ENCODE peak calls at places on chromosomes 16 and 17, in ten cellular contexts. One of them, this sample, is unnamed.
A peak's percentile ranks its signal among the peaks of the same experiment; 100 is the strongest.

GRCh38 chr16:15605869-15606520 is 37.0 kb downstream of the MARF1 start:
- DNase-seq in CD8-positive, alpha-beta memory T cell: no peak
- DNase-seq in colonic mucosa: no peak
- DNase-seq in effector memory CD4-positive, alpha-beta T cell: no peak
- DNase-seq in CD4-positive, CD25-positive, alpha-beta regulatory T cell: no peak
- DNase-seq in lower lobe of right lung: no peak
- DNase-seq in adrenal gland: no peak
- DNase-seq in A549: no peak
- DNase-seq in body of pancreas: no peak
- DNase-seq in PC-3: no peak
- DNase-seq in this sample: no peak

GRCh38 chr17:63974594-63975192 is 2.0 kb upstream of the SCN4A start:
- DNase-seq in A549: no peak
- DNase-seq in effector memory CD4-positive, alpha-beta T cell: no peak
- DNase-seq in colonic mucosa: no peak
- DNase-seq in lower lobe of right lung: no peak
- DNase-seq in PC-3: peak; percentile 95
- DNase-seq in adrenal gland: no peak
- DNase-seq in body of pancreas: no peak
- DNase-seq in CD8-positive, alpha-beta memory T cell: no peak
- DNase-seq in CD4-positive, CD25-positive, alpha-beta regulatory T cell: no peak
- DNase-seq in this sample: peak; percentile 49

GRCh38 chr16:84069540-84069939 is 26.9 kb upstream of the SLC38A8 start:
- DNase-seq in CD8-positive, alpha-beta memory T cell: no peak
- DNase-seq in effector memory CD4-positive, alpha-beta T cell: no peak
- DNase-seq in adrenal gland: no peak
- DNase-seq in colonic mucosa: no peak
- DNase-seq in PC-3: no peak
- DNase-seq in body of pancreas: no peak
- DNase-seq in lower lobe of right lung: no peak
- DNase-seq in A549: no peak
- DNase-seq in CD4-positive, CD25-positive, alpha-beta regulatory T cell: no peak
- DNase-seq in this sample: no peak

GRCh38 chr17:8312726-8313600 is 2.9 kb downstream of the ARHGEF15 start:
- DNase-seq in adrenal gland: no peak
- DNase-seq in lower lobe of right lung: no peak
- DNase-seq in A549: no peak
- DNase-seq in PC-3: no peak
- DNase-seq in colonic mucosa: no peak
- DNase-seq in CD4-positive, CD25-positive, alpha-beta regulatory T cell: no peak
- DNase-seq in CD8-positive, alpha-beta memory T cell: no peak
- DNase-seq in body of pancreas: no peak
- DNase-seq in effector memory CD4-positive, alpha-beta T cell: no peak
- DNase-seq in this sample: no peak

GRCh38 chr17:50339381-50339780 is 6.5 kb upstream of the XYLT2 start:
- DNase-seq in lower lobe of right lung: no peak
- DNase-seq in effector memory CD4-positive, alpha-beta T cell: no peak
- DNase-seq in CD8-positive, alpha-beta memory T cell: no peak
- DNase-seq in CD4-positive, CD25-positive, alpha-beta regulatory T cell: no peak
- DNase-seq in colonic mucosa: no peak
- DNase-seq in A549: no peak
- DNase-seq in adrenal gland: no peak
- DNase-seq in body of pancreas: no peak
- DNase-seq in PC-3: no peak
- DNase-seq in this sample: no peak

GRCh38 chr17:75178453-75178852 is 4.3 kb downstream of the SUMO2 start:
- DNase-seq in A549: no peak
- DNase-seq in CD8-positive, alpha-beta memory T cell: no peak
- DNase-seq in CD4-positive, CD25-positive, alpha-beta regulatory T cell: no peak
- DNase-seq in colonic mucosa: no peak
- DNase-seq in lower lobe of right lung: no peak
- DNase-seq in adrenal gland: no peak
- DNase-seq in body of pancreas: no peak
- DNase-seq in effector memory CD4-positive, alpha-beta T cell: no peak
- DNase-seq in PC-3: no peak
- DNase-seq in this sample: no peak

GRCh38 chr17:75996665-75997590 is 3.7 kb upstream of the CDK3 start:
- DNase-seq in PC-3: peak; percentile 90
- DNase-seq in CD8-positive, alpha-beta memory T cell: no peak
- DNase-seq in A549: no peak
- DNase-seq in colonic mucosa: peak; percentile 88
- DNase-seq in CD4-positive, CD25-positive, alpha-beta regulatory T cell: no peak
- DNase-seq in lower lobe of right lung: peak; percentile 75
- DNase-seq in body of pancreas: no peak
- DNase-seq in adrenal gland: no peak
- DNase-seq in effector memory CD4-positive, alpha-beta T cell: peak; percentile 30
- DNase-seq in this sample: peak; percentile 40

GRCh38 chr16:14629612-14629918 is 495 bp downstream of the PARN start:
- DNase-seq in body of pancreas: no peak
- DNase-seq in colonic mucosa: no peak
- DNase-seq in effector memory CD4-positive, alpha-beta T cell: peak; percentile 0
- DNase-seq in lower lobe of right lung: no peak
- DNase-seq in A549: no peak
- DNase-seq in adrenal gland: no peak
- DNase-seq in CD8-positive, alpha-beta memory T cell: no peak
- DNase-seq in CD4-positive, CD25-positive, alpha-beta regulatory T cell: no peak
- DNase-seq in PC-3: no peak
- DNase-seq in this sample: no peak

GRCh38 chr17:77086433-77087010 is 54.2 kb upstream of the SEC14L1 start:
- DNase-seq in A549: peak; percentile 90
- DNase-seq in lower lobe of right lung: peak; percentile 92
- DNase-seq in CD8-positive, alpha-beta memory T cell: peak; percentile 74
- DNase-seq in effector memory CD4-positive, alpha-beta T cell: peak; percentile 52
- DNase-seq in body of pancreas: peak; percentile 92
- DNase-seq in PC-3: peak; percentile 98
- DNase-seq in colonic mucosa: peak; percentile 94
- DNase-seq in CD4-positive, CD25-positive, alpha-beta regulatory T cell: peak; percentile 68
- DNase-seq in adrenal gland: peak; percentile 89
- DNase-seq in this sample: peak; percentile 79

GRCh38 chr16:58096249-58096648 is 32.9 kb downstream of the CFAP20 start:
- DNase-seq in lower lobe of right lung: no peak
- DNase-seq in body of pancreas: no peak
- DNase-seq in CD8-positive, alpha-beta memory T cell: no peak
- DNase-seq in effector memory CD4-positive, alpha-beta T cell: no peak
- DNase-seq in PC-3: no peak
- DNase-seq in adrenal gland: no peak
- DNase-seq in CD4-positive, CD25-positive, alpha-beta regulatory T cell: no peak
- DNase-seq in A549: no peak
- DNase-seq in colonic mucosa: no peak
- DNase-seq in this sample: no peak

GRCh38 chr16:80056334-80056733 is 455.8 kb upstream of the MAF start:
- DNase-seq in body of pancreas: no peak
- DNase-seq in lower lobe of right lung: no peak
- DNase-seq in CD4-positive, CD25-positive, alpha-beta regulatory T cell: no peak
- DNase-seq in PC-3: no peak
- DNase-seq in adrenal gland: no peak
- DNase-seq in A549: no peak
- DNase-seq in colonic mucosa: no peak
- DNase-seq in CD8-positive, alpha-beta memory T cell: no peak
- DNase-seq in effector memory CD4-positive, alpha-beta T cell: no peak
- DNase-seq in this sample: peak; percentile 51

DNA sequence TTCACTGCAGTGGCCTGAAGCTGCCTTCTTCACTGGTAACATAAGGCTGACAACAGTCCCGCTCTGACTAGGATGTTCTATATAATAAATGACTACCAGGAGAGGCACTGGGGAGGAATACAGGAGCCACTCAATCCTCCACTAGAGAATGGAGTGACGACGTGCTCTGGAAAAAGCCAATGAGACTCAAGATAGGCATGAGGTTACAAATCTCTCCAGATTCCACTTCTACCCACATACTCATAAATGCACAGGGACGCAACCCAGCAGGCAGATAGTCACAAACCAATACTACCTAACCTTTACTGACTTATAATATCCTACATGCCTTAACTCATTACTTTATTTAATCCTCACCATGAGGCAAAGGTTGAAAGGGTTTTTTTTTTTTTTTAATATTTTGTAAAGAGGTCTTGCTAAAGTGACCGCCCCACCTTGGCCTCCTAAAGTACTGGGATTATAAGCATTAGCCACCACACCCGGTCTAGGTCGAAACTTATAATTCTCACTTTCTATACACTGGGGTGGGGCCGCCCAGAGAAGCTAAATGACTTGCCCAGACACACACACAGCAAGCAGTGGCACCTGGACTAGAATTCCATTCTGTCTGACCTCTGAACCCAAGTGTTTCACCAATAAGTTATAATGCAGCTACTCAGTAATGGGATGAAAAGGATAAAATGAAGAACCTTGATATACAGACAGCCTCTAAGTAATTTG is 33.7 kb downstream of the TOM1L2 start:
- DNase-seq in colonic mucosa: peak; percentile 71
- DNase-seq in effector memory CD4-positive, alpha-beta T cell: no peak
- DNase-seq in lower lobe of right lung: no peak
- DNase-seq in CD8-positive, alpha-beta memory T cell: no peak
- DNase-seq in A549: no peak
- DNase-seq in PC-3: no peak
- DNase-seq in adrenal gland: no peak
- DNase-seq in CD4-positive, CD25-positive, alpha-beta regulatory T cell: no peak
- DNase-seq in body of pancreas: no peak
- DNase-seq in this sample: no peak
- H3K27ac ChIP-seq in colonic mucosa: peak overlapping the region; percentile 72
- H3K27ac ChIP-seq in effector memory CD4-positive, alpha-beta T cell: no peak overlapping the region
- H3K27ac ChIP-seq in lower lobe of right lung: no peak overlapping the region
- H3K27ac ChIP-seq in CD8-positive, alpha-beta memory T cell: no peak overlapping the region
- H3K27ac ChIP-seq in A549: no peak overlapping the region
- H3K27ac ChIP-seq in PC-3: no peak overlapping the region
- H3K27ac ChIP-seq in adrenal gland: no peak overlapping the region
- H3K27ac ChIP-seq in CD4-positive, CD25-positive, alpha-beta regulatory T cell: no peak overlapping the region
- H3K27ac ChIP-seq in body of pancreas: no peak overlapping the region
- H3K27ac ChIP-seq in this sample: no peak overlapping the region

DNA sequence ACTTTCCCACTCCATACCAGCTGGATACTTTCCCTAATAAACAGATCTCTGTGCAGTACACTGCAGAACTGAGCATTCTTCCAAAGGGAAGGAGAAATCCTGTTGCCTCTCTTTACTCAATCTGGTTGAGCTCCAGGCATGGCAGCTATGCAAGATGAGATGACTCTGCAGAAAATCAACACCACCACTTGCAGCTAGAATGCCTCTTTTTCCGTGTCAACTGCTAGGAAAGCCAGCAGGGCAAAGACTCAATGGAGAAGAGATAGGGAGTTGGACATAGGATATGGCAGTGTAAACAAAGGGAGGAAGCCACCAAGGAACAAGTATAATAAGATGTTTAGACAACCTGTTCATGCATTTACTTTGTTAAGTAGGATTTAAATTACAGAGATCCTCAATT is 40.4 kb upstream of the CORO6 start:
- DNase-seq in colonic mucosa: no peak
- DNase-seq in PC-3: no peak
- DNase-seq in effector memory CD4-positive, alpha-beta T cell: no peak
- DNase-seq in adrenal gland: no peak
- DNase-seq in CD8-positive, alpha-beta memory T cell: no peak
- DNase-seq in CD4-positive, CD25-positive, alpha-beta regulatory T cell: no peak
- DNase-seq in body of pancreas: no peak
- DNase-seq in lower lobe of right lung: no peak
- DNase-seq in A549: peak; percentile 56
- DNase-seq in this sample: no peak
- H3K27ac ChIP-seq in colonic mucosa: no peak overlapping the region
- H3K27ac ChIP-seq in PC-3: no peak overlapping the region
- H3K27ac ChIP-seq in effector memory CD4-positive, alpha-beta T cell: no peak overlapping the region
- H3K27ac ChIP-seq in adrenal gland: no peak overlapping the region
- H3K27ac ChIP-seq in CD8-positive, alpha-beta memory T cell: no peak overlapping the region
- H3K27ac ChIP-seq in CD4-positive, CD25-positive, alpha-beta regulatory T cell: no peak overlapping the region
- H3K27ac ChIP-seq in body of pancreas: no peak overlapping the region
- H3K27ac ChIP-seq in lower lobe of right lung: no peak overlapping the region
- H3K27ac ChIP-seq in A549: peak overlapping the region; percentile 66
- H3K27ac ChIP-seq in this sample: no peak overlapping the region

GRCh38 chr17:36105718-36106117 is 2.1 kb downstream of the CCL4 start:
- DNase-seq in CD4-positive, CD25-positive, alpha-beta regulatory T cell: no peak
- DNase-seq in PC-3: no peak
- DNase-seq in CD8-positive, alpha-beta memory T cell: no peak
- DNase-seq in body of pancreas: no peak
- DNase-seq in adrenal gland: no peak
- DNase-seq in colonic mucosa: no peak
- DNase-seq in lower lobe of right lung: no peak
- DNase-seq in A549: no peak
- DNase-seq in effector memory CD4-positive, alpha-beta T cell: no peak
- DNase-seq in this sample: no peak

GRCh38 chr17:36104601-36105000 is 974 bp downstream of the CCL4 start:
- DNase-seq in adrenal gland: no peak
- DNase-seq in CD8-positive, alpha-beta memory T cell: no peak
- DNase-seq in effector memory CD4-positive, alpha-beta T cell: no peak
- DNase-seq in lower lobe of right lung: no peak
- DNase-seq in body of pancreas: no peak
- DNase-seq in PC-3: no peak
- DNase-seq in A549: no peak
- DNase-seq in CD4-positive, CD25-positive, alpha-beta regulatory T cell: no peak
- DNase-seq in colonic mucosa: no peak
- DNase-seq in this sample: no peak

GRCh38 chr17:36112572-36112971 is 8.9 kb downstream of the CCL4 start:
- DNase-seq in A549: no peak
- DNase-seq in colonic mucosa: no peak
- DNase-seq in body of pancreas: no peak
- DNase-seq in PC-3: no peak
- DNase-seq in CD4-positive, CD25-positive, alpha-beta regulatory T cell: no peak
- DNase-seq in adrenal gland: no peak
- DNase-seq in effector memory CD4-positive, alpha-beta T cell: no peak
- DNase-seq in CD8-positive, alpha-beta memory T cell: no peak
- DNase-seq in lower lobe of right lung: no peak
- DNase-seq in this sample: no peak

GRCh38 chr17:36107660-36108059 is 4.0 kb downstream of the CCL4 start:
- DNase-seq in colonic mucosa: no peak
- DNase-seq in PC-3: no peak
- DNase-seq in CD8-positive, alpha-beta memory T cell: no peak
- DNase-seq in effector memory CD4-positive, alpha-beta T cell: no peak
- DNase-seq in adrenal gland: no peak
- DNase-seq in body of pancreas: no peak
- DNase-seq in CD4-positive, CD25-positive, alpha-beta regulatory T cell: no peak
- DNase-seq in lower lobe of right lung: no peak
- DNase-seq in A549: no peak
- DNase-seq in this sample: no peak
- H3K27ac ChIP-seq in colonic mucosa: no peak overlapping the region
- H3K27ac ChIP-seq in PC-3: no peak overlapping the region
- H3K27ac ChIP-seq in CD8-positive, alpha-beta memory T cell: no peak overlapping the region
- H3K27ac ChIP-seq in effector memory CD4-positive, alpha-beta T cell: no peak overlapping the region
- H3K27ac ChIP-seq in adrenal gland: no peak overlapping the region
- H3K27ac ChIP-seq in body of pancreas: no peak overlapping the region
- H3K27ac ChIP-seq in CD4-positive, CD25-positive, alpha-beta regulatory T cell: no peak overlapping the region
- H3K27ac ChIP-seq in lower lobe of right lung: no peak overlapping the region
- H3K27ac ChIP-seq in A549: no peak overlapping the region
- H3K27ac ChIP-seq in this sample: no peak overlapping the region

GRCh38 chr16:87507351-87508069 is 14.7 kb upstream of the ZCCHC14 start:
- DNase-seq in lower lobe of right lung: no peak
- DNase-seq in CD8-positive, alpha-beta memory T cell: no peak
- DNase-seq in CD4-positive, CD25-positive, alpha-beta regulatory T cell: no peak
- DNase-seq in colonic mucosa: no peak
- DNase-seq in adrenal gland: no peak
- DNase-seq in A549: no peak
- DNase-seq in PC-3: no peak
- DNase-seq in body of pancreas: no peak
- DNase-seq in effector memory CD4-positive, alpha-beta T cell: no peak
- DNase-seq in this sample: no peak
- H3K27ac ChIP-seq in lower lobe of right lung: no peak overlapping the region
- H3K27ac ChIP-seq in CD8-positive, alpha-beta memory T cell: no peak overlapping the region
- H3K27ac ChIP-seq in CD4-positive, CD25-positive, alpha-beta regulatory T cell: no peak overlapping the region
- H3K27ac ChIP-seq in colonic mucosa: no peak overlapping the region
- H3K27ac ChIP-seq in adrenal gland: no peak overlapping the region
- H3K27ac ChIP-seq in A549: no peak overlapping the region
- H3K27ac ChIP-seq in PC-3: no peak overlapping the region
- H3K27ac ChIP-seq in body of pancreas: no peak overlapping the region
- H3K27ac ChIP-seq in effector memory CD4-positive, alpha-beta T cell: no peak overlapping the region
- H3K27ac ChIP-seq in this sample: no peak overlapping the region

This sample was measured in brain microvascular endothelial cell.